ENCODE peak calls at places on chromosome 9, in four cellular contexts. One of them, this sample, is unnamed.

GRCh38 chr9:22119537-22120167 is 110.5 kb upstream of the CDKN2B start:
- DNase-seq in tibial artery: no peak
- DNase-seq in uterus: no peak
- DNase-seq in stomach: no peak
- DNase-seq in this sample: no peak

GRCh38 chr9:90942555-90942954 is 140.9 kb downstream of the SYK start:
- DNase-seq in stomach: no peak
- DNase-seq in tibial artery: no peak
- DNase-seq in uterus: no peak
- DNase-seq in this sample: no peak

GRCh38 chr9:2125909-2126308 is 110.8 kb downstream of the SMARCA2 start:
- DNase-seq in tibial artery: no peak
- DNase-seq in uterus: no peak
- DNase-seq in stomach: no peak
- DNase-seq in this sample: no peak

GRCh38 chr9:103799959-103800358 is 294.1 kb upstream of the SMC2 start:
- DNase-seq in tibial artery: no peak
- DNase-seq in uterus: no peak
- DNase-seq in stomach: no peak
- DNase-seq in this sample: no peak

GRCh38 chr9:80615964-80616363 is 1044.2 kb downstream of the TLE4 start:
- DNase-seq in uterus: no peak
- DNase-seq in tibial artery: no peak
- DNase-seq in stomach: no peak
- DNase-seq in this sample: no peak

GRCh38 chr9:134191455-134192209 is 27.3 kb upstream of the RNU6ATAC start:
- DNase-seq in uterus: no peak
- DNase-seq in stomach: no peak
- DNase-seq in tibial artery: peak; percentile 7
- DNase-seq in this sample: peak; percentile 0

GRCh38 chr9:127384901-127385300 is 12.1 kb upstream of the SLC2A8 start:
- DNase-seq in stomach: no peak
- DNase-seq in uterus: peak; percentile 5
- DNase-seq in tibial artery: no peak
- DNase-seq in this sample: no peak

GRCh38 chr9:68805890-68806517 is 101.0 kb downstream of the PIP5K1B start:
- DNase-seq in uterus: no peak
- DNase-seq in stomach: no peak
- DNase-seq in tibial artery: no peak
- DNase-seq in this sample: no peak

GRCh38 chr9:105205787-105206511 is 38.5 kb upstream of the SLC44A1 start:
- DNase-seq in tibial artery: peak; percentile 88
- DNase-seq in uterus: peak; percentile 89
- DNase-seq in stomach: peak; percentile 35
- DNase-seq in this sample: peak; percentile 78

GRCh38 chr9:96766199-96766598 is 11.7 kb downstream of the ZNF510 start:
- DNase-seq in uterus: no peak
- DNase-seq in tibial artery: no peak
- DNase-seq in stomach: no peak
- DNase-seq in this sample: no peak

GRCh38 chr9:96771124-96771523 is 6.8 kb downstream of the ZNF510 start:
- DNase-seq in uterus: no peak
- DNase-seq in stomach: no peak
- DNase-seq in tibial artery: no peak
- DNase-seq in this sample: no peak

DNA sequence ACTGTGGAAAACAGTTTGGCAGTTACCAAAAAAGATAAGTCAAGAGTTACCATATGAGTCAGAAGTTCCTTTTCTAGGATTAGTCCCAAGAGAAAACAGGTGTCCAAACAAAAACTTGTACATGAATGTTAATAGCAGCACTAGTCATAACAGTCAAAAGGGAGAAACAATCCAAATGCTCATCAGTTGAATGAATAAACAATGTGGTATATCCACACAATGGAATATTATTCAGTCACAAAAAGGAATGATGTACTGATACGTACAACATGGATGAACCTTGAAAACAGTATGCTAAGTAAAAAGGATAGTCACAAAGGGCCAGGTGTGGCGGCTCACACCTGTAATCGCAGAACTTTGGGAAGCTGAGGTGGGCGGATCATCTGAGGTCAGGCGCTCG is 7.9 kb downstream of the ZNF510 start:
- DNase-seq in uterus: no peak
- DNase-seq in tibial artery: no peak
- DNase-seq in stomach: no peak
- DNase-seq in this sample: no peak
- H3K9me3 ChIP-seq in uterus: no peaks in the 10 kb centered on the region
- H3K9me3 ChIP-seq in tibial artery: peaks cover 69% of the 10 kb centered on the region
- H3K9me3 ChIP-seq in stomach: peaks cover 74% of the 10 kb centered on the region
- H3K9me3 ChIP-seq in this sample: no peaks in the 10 kb centered on the region

DNA sequence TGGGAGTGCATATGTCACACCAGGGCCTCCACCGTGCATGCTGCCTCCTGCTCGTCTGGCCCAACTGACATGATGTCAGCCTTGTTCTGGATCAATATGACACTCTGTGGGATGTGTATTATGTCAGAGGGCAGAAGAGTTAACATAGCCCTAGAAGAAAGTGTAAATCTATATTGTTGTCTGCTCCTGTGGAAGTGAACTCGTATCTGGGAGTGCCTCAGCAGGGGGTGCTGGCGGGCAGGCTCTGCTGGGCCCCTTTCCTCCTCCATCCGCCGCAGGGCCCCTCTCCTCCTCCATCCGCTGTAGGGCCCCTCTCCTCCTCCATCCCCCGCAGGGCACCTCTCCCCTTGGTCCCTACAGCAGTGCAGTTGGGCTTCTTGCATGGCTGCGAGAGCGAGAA is 97.7 kb upstream of the PPP1R26 start:
- DNase-seq in tibial artery: no peak
- DNase-seq in stomach: no peak
- DNase-seq in uterus: no peak
- DNase-seq in this sample: no peak
- H3K9me3 ChIP-seq in tibial artery: no peaks in the 10 kb centered on the region
- H3K9me3 ChIP-seq in stomach: no peaks in the 10 kb centered on the region
- H3K9me3 ChIP-seq in uterus: no peaks in the 10 kb centered on the region
- H3K9me3 ChIP-seq in this sample: no peaks in the 10 kb centered on the region

GRCh38 chr9:138117836-138118235 is 240.3 kb downstream of the CACNA1B start:
- DNase-seq in stomach: no peak
- DNase-seq in tibial artery: peak; percentile 62
- DNase-seq in uterus: no peak
- DNase-seq in this sample: no peak

GRCh38 chr9:138118601-138119071 is 241.1 kb downstream of the CACNA1B start:
- DNase-seq in tibial artery: peak; percentile 52
- DNase-seq in stomach: no peak
- DNase-seq in uterus: no peak
- DNase-seq in this sample: no peak

GRCh38 chr9:138115506-138115905 is 237.9 kb downstream of the CACNA1B start:
- DNase-seq in tibial artery: no peak
- DNase-seq in uterus: no peak
- DNase-seq in stomach: peak; percentile 22
- DNase-seq in this sample: no peak

GRCh38 chr9:138116521-138116920 is 238.9 kb downstream of the CACNA1B start:
- DNase-seq in stomach: no peak
- DNase-seq in uterus: no peak
- DNase-seq in tibial artery: no peak
- DNase-seq in this sample: no peak

GRCh38 chr9:138117101-138117750 is 239.6 kb downstream of the CACNA1B start:
- DNase-seq in tibial artery: peak; percentile 43
- DNase-seq in stomach: peak; percentile 5
- DNase-seq in uterus: no peak
- DNase-seq in this sample: no peak
- H3K9me3 ChIP-seq in tibial artery: no peaks in the 10 kb centered on the region
- H3K9me3 ChIP-seq in stomach: no peaks in the 10 kb centered on the region
- H3K9me3 ChIP-seq in uterus: no peaks in the 10 kb centered on the region
- H3K9me3 ChIP-seq in this sample: no peaks in the 10 kb centered on the region

GRCh38 chr9:118669986-118670385 is 699.2 kb downstream of the BRINP1 start:
- DNase-seq in uterus: no peak
- DNase-seq in stomach: no peak
- DNase-seq in tibial artery: no peak
- DNase-seq in this sample: no peak

DNA sequence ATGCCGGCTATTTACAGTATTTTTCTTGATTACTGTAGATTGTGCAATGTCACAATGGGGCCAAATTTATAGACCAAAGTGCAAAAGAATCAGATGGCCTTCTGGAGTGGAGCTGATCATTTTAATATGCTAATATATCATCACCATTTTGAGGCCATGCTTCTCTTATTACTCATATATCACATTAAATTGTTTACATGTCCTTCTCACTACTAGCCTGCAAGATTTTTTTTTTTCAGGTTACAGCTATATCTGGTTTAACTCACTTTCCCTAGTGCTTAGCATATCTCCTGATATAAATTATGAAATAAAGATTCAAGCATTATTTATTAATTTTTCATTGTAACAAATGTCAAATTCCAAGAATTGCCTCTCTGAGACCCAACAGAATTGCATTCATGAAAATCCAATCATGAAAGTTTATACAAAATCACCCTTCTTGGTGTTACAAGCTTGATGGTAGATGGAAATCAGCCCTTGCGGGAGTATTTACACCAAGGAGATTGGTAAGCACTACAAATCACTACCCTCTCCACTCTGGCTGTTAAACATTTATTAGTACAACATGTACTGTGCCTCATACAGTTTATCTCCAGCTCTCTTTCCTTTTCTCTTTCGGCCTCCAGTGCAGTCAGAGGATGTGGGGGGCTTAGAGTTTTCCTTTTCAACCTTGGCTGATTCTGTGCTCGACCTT is 703.9 kb downstream of the BRINP1 start:
- DNase-seq in tibial artery: no peak
- DNase-seq in stomach: no peak
- DNase-seq in uterus: no peak
- DNase-seq in this sample: no peak
- H3K9me3 ChIP-seq in tibial artery: no peaks in the 10 kb centered on the region
- H3K9me3 ChIP-seq in stomach: peaks cover 4% of the 10 kb centered on the region
- H3K9me3 ChIP-seq in uterus: no peaks in the 10 kb centered on the region
- H3K9me3 ChIP-seq in this sample: no peaks in the 10 kb centered on the region

GRCh38 chr9:92850898-92851297 is 26.9 kb downstream of the ZNF484 start:
- DNase-seq in uterus: no peak
- DNase-seq in tibial artery: no peak
- DNase-seq in stomach: no peak
- DNase-seq in this sample: no peak

DNA sequence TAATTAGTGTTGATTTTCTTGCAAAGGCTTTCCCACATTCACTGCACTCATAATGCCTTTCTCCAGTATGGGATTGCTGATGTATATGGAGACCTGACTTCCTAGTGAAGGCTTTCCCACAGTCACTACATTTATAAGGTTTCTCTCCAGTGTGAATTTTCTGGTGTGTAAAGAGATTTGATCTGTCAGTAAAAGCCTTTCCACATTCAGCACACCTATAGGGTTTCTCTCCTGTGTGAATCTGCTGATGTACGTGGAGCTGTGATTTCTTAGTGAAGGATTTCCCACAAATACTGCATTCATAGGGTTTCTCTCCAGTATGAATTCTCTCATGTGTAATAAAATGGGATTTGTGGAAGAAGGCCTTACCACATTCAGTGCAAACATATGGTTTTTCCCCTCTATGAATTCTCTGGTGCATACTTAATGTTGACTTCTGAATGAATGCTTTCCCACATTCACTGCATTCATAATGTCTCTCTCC is 31.1 kb downstream of the ZNF484 start:
- DNase-seq in stomach: no peak
- DNase-seq in uterus: no peak
- DNase-seq in tibial artery: no peak
- DNase-seq in this sample: no peak
- H3K9me3 ChIP-seq in stomach: peaks cover 96% of the 10 kb centered on the region
- H3K9me3 ChIP-seq in uterus: no peaks in the 10 kb centered on the region
- H3K9me3 ChIP-seq in tibial artery: peaks cover 80% of the 10 kb centered on the region
- H3K9me3 ChIP-seq in this sample: peaks cover 21% of the 10 kb centered on the region

GRCh38 chr9:40907657-40908624 is 220.5 kb downstream of the FOXD4L6 start:
- DNase-seq in tibial artery: no peak
- DNase-seq in uterus: no peak
- DNase-seq in stomach: no peak
- DNase-seq in this sample: no peak
- H3K9me3 ChIP-seq in tibial artery: peaks cover 100% of the 10 kb centered on the region
- H3K9me3 ChIP-seq in uterus: peaks cover 3% of the 10 kb centered on the region
- H3K9me3 ChIP-seq in stomach: peaks cover 100% of the 10 kb centered on the region
- H3K9me3 ChIP-seq in this sample: peaks cover 28% of the 10 kb centered on the region